ENCODE peak calls at places on chromosomes 11 and 22, in six cellular contexts. E is left lung, I is SK-N-SH, Z is stomach, H is ascending aorta, U is fibroblast of lung. K is an unnamed sample.
A peak's percentile ranks its signal among the peaks of the same experiment; 100 is the strongest.

GRCh38 chr11:128194226-128194625 is 393.1 kb downstream of the ETS1 start:
- DNase-seq in E (no peak), I (no peak), Z (no peak), H (no peak), U (no peak), K (no peak)

GRCh38 chr11:128465946-128466688 is 121.2 kb downstream of the ETS1 start:
- DNase-seq in E (no peak), I (no peak), Z (no peak), H (no peak), U (no peak), K (no peak)

GRCh38 chr11:77592727-77593126 is 3.0 kb downstream of the AQP11 start:
- DNase-seq in E (no peak), I (no peak), Z (no peak), H (no peak), U (no peak), K (no peak)

GRCh38 chr11:42251984-42252383 is 792.5 kb upstream of the LRRC4C start:
- DNase-seq in E (no peak), I (no peak), Z (no peak), H (no peak), U (no peak), K (no peak)

GRCh38 chr11:128963744-128964340 is 21.2 kb upstream of the TP53AIP1 start:
- DNase-seq in E (no peak), I (peak; percentile 53), Z (no peak), H (no peak), U (peak; percentile 24), K (no peak)

GRCh38 chr22:36029406-36029755 is 757 bp upstream of the RBFOX2 start:
- DNase-seq in E (no peak), I (no peak), Z (no peak), H (no peak), U (no peak), K (no peak)

GRCh38 chr22:27252282-27253049 is 549.1 kb downstream of the MN1 start:
- DNase-seq in E (peak; percentile 49), I (no peak), Z (no peak), H (no peak), U (peak; percentile 95), K (no peak)

GRCh38 chr11:36605221-36606216 is 7.5 kb upstream of the RAG2 start:
- DNase-seq in E (no peak), I (no peak), Z (no peak), H (no peak), U (no peak), K (no peak)

GRCh38 chr11:126890561-126890960 is 110.0 kb downstream of the KIRREL3 start:
- DNase-seq in E (no peak), I (no peak), Z (no peak), H (no peak), U (no peak), K (no peak)

GRCh38 chr11:106152013-106152412 is 74.6 kb downstream of the AASDHPPT start:
- DNase-seq in E (no peak), I (no peak), Z (peak; percentile 29), H (no peak), U (peak; percentile 86), K (no peak)

GRCh38 chr22:41780714-41781507 is 19.6 kb upstream of the CCDC134 start:
- DNase-seq in E (peak; percentile 83), I (no peak), Z (peak; percentile 67), H (peak; percentile 68), U (peak; percentile 50), K (peak; percentile 96)

GRCh38 chr11:85827768-85828639 is 17.1 kb upstream of the SYTL2 start:
- DNase-seq in E (no peak), I (no peak), Z (no peak), H (no peak), U (peak; percentile 92), K (no peak)

GRCh38 chr11:68798221-68798813 is 43.4 kb downstream of the CPT1A start:
- DNase-seq in E (no peak), I (peak; percentile 72), Z (no peak), H (no peak), U (no peak), K (peak; percentile 64)

GRCh38 chr11:9525116-9525515 is 48.4 kb upstream of the WEE1 start:
- DNase-seq in E (no peak), I (no peak), Z (no peak), H (no peak), U (no peak), K (no peak)

GRCh38 chr22:34804588-34804987 is 261.4 kb upstream of the ISX start:
- DNase-seq in E (no peak), I (no peak), Z (no peak), H (no peak), U (no peak), K (no peak)

GRCh38 chr11:116694017-116694725 is 78.6 kb downstream of the BUD13 start:
- DNase-seq in E (no peak), I (peak; percentile 7), Z (peak; percentile 17), H (no peak), U (no peak), K (no peak)

GRCh38 chr11:70079691-70080090 is 1.6 kb downstream of the ANO1 start:
- DNase-seq in E (no peak), I (no peak), Z (no peak), H (no peak), U (no peak), K (no peak)

GRCh38 chr11:87431386-87431785 is 393.7 kb downstream of the TMEM135 start:
- DNase-seq in E (no peak), I (no peak), Z (no peak), H (no peak), U (no peak), K (no peak)

GRCh38 chr11:65915821-65916251 is 3.0 kb downstream of the C11orf68 start:
- DNase-seq in E (peak; percentile 83), I (no peak), Z (peak; percentile 55), H (peak; percentile 86), U (peak; percentile 97), K (peak; percentile 75)

GRCh38 chr11:17256512-17256911 is 20.0 kb upstream of the NUCB2 start:
- DNase-seq in E (no peak), I (no peak), Z (no peak), H (no peak), U (peak; percentile 92), K (no peak)

DNA sequence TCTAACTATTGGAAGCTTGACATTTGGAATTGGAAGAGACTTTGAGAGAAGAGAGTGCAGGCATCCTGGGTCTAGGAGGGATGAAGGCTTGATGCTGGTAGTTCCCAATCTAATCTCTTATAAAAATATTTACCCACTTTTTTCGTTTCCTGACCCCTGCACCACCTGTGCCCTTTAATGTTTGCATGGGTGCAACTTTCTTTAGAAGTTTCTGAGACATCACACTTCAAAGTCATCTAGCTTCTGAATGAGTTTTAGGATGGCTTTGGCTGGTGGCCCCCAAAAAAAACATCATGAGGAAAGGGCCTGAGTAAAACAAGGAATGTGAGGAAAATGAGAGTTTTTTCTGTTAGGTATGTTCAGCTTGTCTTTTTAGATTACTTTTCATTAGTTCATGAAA is 1.1 kb downstream of the POLD3 start:
- DNase-seq in E (no peak), I (no peak), Z (no peak), H (no peak), U (no peak), K (no peak)
- H3K36me3 ChIP-seq in E (peaks cover 33% of the 10 kb centered on the region), I (peaks cover 23% of the 10 kb centered on the region), Z (peaks cover 28% of the 10 kb centered on the region), H (peaks cover 15% of the 10 kb centered on the region), U (no peaks in the 10 kb centered on the region), K (no peaks in the 10 kb centered on the region)

DNA sequence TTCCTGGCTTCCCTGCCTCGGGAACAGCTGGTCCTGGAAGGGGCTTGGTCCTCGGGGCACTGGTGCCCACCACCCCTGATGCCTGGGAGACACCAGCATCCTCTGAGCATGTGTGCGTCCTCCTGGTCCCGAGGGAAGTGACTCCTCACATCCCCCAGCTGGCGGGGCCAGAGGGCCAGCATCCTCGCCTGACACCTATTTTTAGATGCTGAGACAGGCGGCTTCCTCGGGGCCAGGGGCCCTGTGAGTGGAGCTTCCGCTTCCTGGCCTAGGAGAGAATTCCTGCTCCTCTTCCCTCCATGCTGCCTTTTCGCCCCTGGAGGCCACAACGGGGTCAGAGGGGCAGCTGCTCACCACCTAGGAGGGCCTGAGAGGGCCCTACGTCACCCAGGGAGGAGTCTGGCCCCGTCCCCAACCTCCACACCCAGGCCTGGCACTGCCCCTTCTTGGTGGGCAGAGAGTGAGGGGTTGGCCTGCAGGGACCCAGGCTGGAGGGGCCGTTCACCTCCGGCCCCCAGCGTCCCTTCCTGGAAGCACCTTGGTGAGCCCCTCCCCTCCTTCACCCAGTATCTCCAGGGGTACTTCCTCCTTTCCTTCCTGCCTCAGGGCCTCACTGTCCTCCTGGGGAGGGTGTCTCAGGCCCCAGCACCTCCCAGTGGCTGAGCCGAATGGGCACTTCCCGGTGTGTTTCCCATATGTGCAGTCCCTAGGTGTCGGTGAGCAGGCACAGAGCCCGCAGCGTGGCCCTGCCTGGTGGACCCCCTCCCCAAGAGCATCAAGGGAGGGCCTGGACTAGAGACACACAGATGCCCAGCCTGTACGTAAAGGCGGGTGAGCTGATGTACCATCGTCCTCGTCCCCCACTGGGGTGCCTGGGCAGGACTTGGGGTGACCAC is 6.1 kb downstream of the CD81 start:
- DNase-seq in E (no peak), I (no peak), Z (no peak), H (no peak), U (no peak), K (no peak)
- H3K4me3 ChIP-seq in E (no peak overlapping the region), I (no peak overlapping the region), Z (no peak overlapping the region), H (peak overlapping the region; percentile 28), U (no peak overlapping the region), K (no peak overlapping the region)

DNA sequence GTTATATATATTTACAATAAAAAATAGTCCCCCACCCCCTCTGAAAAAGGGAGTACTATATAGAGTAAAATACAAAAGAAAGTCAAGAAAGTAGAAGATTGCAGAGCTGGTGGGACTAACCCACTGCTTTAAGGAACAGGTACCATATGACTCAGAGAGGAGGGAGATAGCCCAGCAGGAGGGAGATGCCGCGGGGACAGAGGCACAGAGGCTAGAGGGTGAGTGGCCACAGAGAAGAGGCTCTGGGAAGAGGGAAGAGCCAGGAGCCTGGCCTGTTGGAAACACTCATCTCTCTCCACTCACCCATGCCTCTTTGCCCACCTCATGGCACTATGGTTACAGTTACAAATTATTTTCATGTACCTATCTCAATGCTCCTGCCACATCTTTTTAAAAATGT is 53.6 kb upstream of the LYVE1 start:
- DNase-seq in E (no peak), I (no peak), Z (no peak), H (no peak), U (no peak), K (no peak)
- TF ChIP-seq CTCF in E (no peak), I (no peak), Z (no peak), H (no peak), U (no peak), K (no peak)

GRCh38 chr11:121610706-121611105 is 157.9 kb upstream of the SORL1-AS1 start:
- DNase-seq in E (no peak), I (no peak), Z (no peak), H (no peak), U (no peak), K (no peak)
- H3K36me3 ChIP-seq in E (peaks cover 99% of the 10 kb centered on the region), I (no peaks in the 10 kb centered on the region), Z (peaks cover 84% of the 10 kb centered on the region), H (peaks cover 45% of the 10 kb centered on the region), U (no peaks in the 10 kb centered on the region), K (no peaks in the 10 kb centered on the region)

K was measured in Peyer's patch.